ENCODE peak calls at places on chromosomes 11 and 22, in five cellular contexts. V is epithelial cell of prostate; Y is effector memory CD4-positive, alpha-beta T cell; S is psoas muscle; X is Peyer's patch. P is an unnamed sample.

GRCh38 chr11:72058416-72059034 is 21.8 kb downstream of the NUMA1 start:
- DNase-seq in V (no peak), Y (no peak), S (peak; percentile 59), X (no peak), P (no peak)

GRCh38 chr11:126415128-126415527 is 59.6 kb downstream of the ST3GAL4 start:
- DNase-seq in V (no peak), Y (no peak), S (peak; percentile 92), X (peak; percentile 71), P (no peak)

GRCh38 chr11:93986716-93987115 is 34.4 kb upstream of the HEPHL1 start:
- DNase-seq in V (peak; percentile 51), Y (no peak), S (no peak), X (no peak), P (no peak)

GRCh38 chr11:65152157-65152556 is 17.8 kb upstream of the SYVN1 start:
- DNase-seq in V (no peak), Y (no peak), S (no peak), X (no peak), P (no peak)

GRCh38 chr22:44928711-44929347 is 81.0 kb downstream of the PHF21B start:
- DNase-seq in V (no peak), Y (no peak), S (no peak), X (no peak), P (no peak)

GRCh38 chr11:35617687-35618496 is at the start of gene FJX1:
- DNase-seq in V (peak; percentile 51), Y (no peak), S (peak; percentile 70), X (peak; percentile 58), P (peak; percentile 43)

GRCh38 chr22:47808886-47809620 is 1046.6 kb downstream of the TBC1D22A start:
- DNase-seq in V (no peak), Y (no peak), S (no peak), X (no peak), P (no peak)

GRCh38 chr11:121206810-121207209 is 85.8 kb upstream of the SC5D start:
- DNase-seq in V (no peak), Y (no peak), S (no peak), X (no peak), P (no peak)

GRCh38 chr22:49460662-49461371 is 366.9 kb downstream of the BRD1 start:
- DNase-seq in V (no peak), Y (no peak), S (no peak), X (no peak), P (no peak)

GRCh38 chr22:18031670-18032454 is 7.5 kb upstream of the MICAL3 start:
- DNase-seq in V (peak; percentile 89), Y (no peak), S (peak; percentile 89), X (no peak), P (no peak)

GRCh38 chr11:43908683-43909082 is 28.1 kb downstream of the ALKBH3 start:
- DNase-seq in V (no peak), Y (no peak), S (no peak), X (no peak), P (no peak)

GRCh38 chr11:106077609-106078517 is at the start of gene AASDHPPT:
- DNase-seq in V (no peak), Y (no peak), S (no peak), X (no peak), P (peak; percentile 77)

GRCh38 chr11:106076923-106077608 is at the start of gene KBTBD3:
- DNase-seq in V (peak; percentile 95), Y (peak; percentile 99), S (peak; percentile 99), X (peak; percentile 98), P (peak; percentile 100)

GRCh38 chr11:106086850-106087249 is 9.4 kb downstream of the AASDHPPT start:
- DNase-seq in V (no peak), Y (no peak), S (no peak), X (no peak), P (no peak)

GRCh38 chr11:106086135-106086534 is 8.7 kb downstream of the AASDHPPT start:
- DNase-seq in V (no peak), Y (no peak), S (no peak), X (no peak), P (no peak)

GRCh38 chr11:106082096-106082495 is 4.6 kb downstream of the AASDHPPT start:
- DNase-seq in V (no peak), Y (no peak), S (no peak), X (no peak), P (no peak)
- H3K27ac ChIP-seq in V (no peak overlapping the region), Y (no peak overlapping the region), S (no peak overlapping the region), X (no peak overlapping the region), P (no peak overlapping the region)

GRCh38 chr11:10693509-10694071 is at the start of gene IRAG1:
- DNase-seq in V (no peak), Y (no peak), S (peak; percentile 69), X (no peak), P (peak; percentile 50)

GRCh38 chr11:10695821-10696220 is 2.3 kb upstream of the IRAG1 start:
- DNase-seq in V (no peak), Y (no peak), S (no peak), X (no peak), P (no peak)

GRCh38 chr11:10692716-10693115 is 839 bp downstream of the IRAG1 start:
- DNase-seq in V (no peak), Y (no peak), S (no peak), X (no peak), P (no peak)

GRCh38 chr11:10696797-10697620 is 3.5 kb upstream of the IRAG1 start:
- DNase-seq in V (no peak), Y (no peak), S (no peak), X (no peak), P (no peak)

GRCh38 chr11:10694481-10695239 is 1.1 kb upstream of the IRAG1 start:
- DNase-seq in V (no peak), Y (no peak), S (no peak), X (no peak), P (no peak)
- H3K27ac ChIP-seq in V (no peak overlapping the region), Y (no peak overlapping the region), S (no peak overlapping the region), X (peak overlapping the region; percentile 17), P (no peak overlapping the region)

DNA sequence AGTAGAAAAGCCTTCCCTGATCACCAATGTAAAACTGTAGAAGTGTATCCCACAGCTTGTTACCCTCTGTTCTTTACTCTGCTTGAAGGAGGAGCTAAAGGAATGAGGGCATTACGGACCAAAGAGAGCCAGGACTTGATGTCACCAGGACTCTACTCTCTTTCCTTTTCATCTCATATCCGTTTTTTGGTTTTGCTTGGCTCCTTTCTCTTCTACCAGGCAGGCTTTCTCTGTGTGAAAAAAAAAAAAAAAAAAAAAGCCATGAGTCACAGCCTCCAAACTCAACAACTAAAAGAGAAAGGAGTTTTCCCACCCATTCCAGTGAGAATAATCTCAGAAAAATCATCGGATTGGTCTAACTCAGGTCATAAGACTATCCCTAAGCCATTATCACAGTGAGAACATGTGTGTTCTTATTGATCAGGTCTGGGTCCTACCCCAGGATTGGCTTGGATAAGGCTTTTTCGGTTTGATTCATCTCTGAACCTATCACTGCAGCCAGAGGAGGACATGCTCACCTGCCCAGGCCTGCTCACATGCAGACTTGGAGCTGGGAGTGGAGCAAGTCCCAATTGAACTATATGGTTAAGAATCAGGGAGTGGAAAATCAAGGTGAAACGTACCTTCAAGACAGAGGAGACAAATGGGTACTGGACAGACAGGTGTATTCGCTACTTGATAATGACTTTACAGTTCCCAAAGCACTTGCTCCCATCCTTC is 19.4 kb upstream of the LRRC55 start:
- DNase-seq in V (no peak), Y (no peak), S (no peak), X (no peak), P (no peak)
- H3K27ac ChIP-seq in V (no peak overlapping the region), Y (no peak overlapping the region), S (no peak overlapping the region), X (no peak overlapping the region), P (no peak overlapping the region)

GRCh38 chr11:27381238-27381666 is 18.2 kb upstream of the CCDC34 start:
- DNase-seq in V (no peak), Y (no peak), S (no peak), X (no peak), P (no peak)
- H3K27ac ChIP-seq in V (no peak overlapping the region), Y (no peak overlapping the region), S (no peak overlapping the region), X (no peak overlapping the region), P (no peak overlapping the region)